ENCODE peak calls at places on chromosomes 16 and 17, in eight cellular contexts. T, C, S, F, H, M, E and U are unnamed samples.

GRCh38 chr17:29620271-29620670 is 2.4 kb downstream of the CORO6 start:
- DNase-seq in S (peak), T (no peak), E (no peak), M (peak), H (no peak), F (no peak), C (peak), U (peak)

GRCh38 chr17:35809855-35810461 is 674 bp downstream of the TAF15 start:
- DNase-seq in C (no peak), H (no peak), M (no peak), T (no peak), S (no peak), E (no peak), F (no peak), U (peak)

GRCh38 chr17:35889818-35890773 is 9.9 kb upstream of the CCL5 start:
- DNase-seq in E (no peak), M (no peak), F (no peak), C (peak), T (peak), H (no peak), S (no peak), U (peak)

GRCh38 chr17:29572691-29573557 is 4.4 kb downstream of the TP53I13 start:
- DNase-seq in H (peak), E (no peak), F (no peak), T (peak), S (peak), C (peak), M (no peak), U (no peak)

GRCh38 chr17:179721-180379 is 1.6 kb downstream of the DOC2B start:
- DNase-seq in C (no peak), M (no peak), H (no peak), F (no peak), S (peak), E (no peak), T (no peak), U (no peak)

GRCh38 chr16:17612336-17612735 is 141.6 kb upstream of the XYLT1 start:
- DNase-seq in E (no peak), M (no peak), F (no peak), S (no peak), H (no peak), C (no peak), T (no peak), U (no peak)

GRCh38 chr16:24347556-24347955 is 91.4 kb downstream of the CACNG3 start:
- DNase-seq in H (no peak), S (no peak), M (no peak), T (no peak), C (no peak), F (no peak), E (no peak), U (no peak)

GRCh38 chr16:70610273-70611223 is 35.8 kb upstream of the IL34 start:
- DNase-seq in T (peak), M (no peak), E (no peak), S (no peak), F (no peak), C (no peak), H (no peak), U (no peak)

GRCh38 chr16:20538181-20538580 is 38.0 kb downstream of the ACSM2B start:
- DNase-seq in F (no peak), S (no peak), E (no peak), T (no peak), C (no peak), H (no peak), M (no peak), U (no peak)

GRCh38 chr16:28610595-28611270 is 889 bp upstream of the SULT1A1 start:
- DNase-seq in H (no peak), T (no peak), C (no peak), M (no peak), S (no peak), E (no peak), F (no peak), U (no peak)

GRCh38 chr16:51153275-51153991 is 2.4 kb upstream of the SALL1 start:
- DNase-seq in H (no peak), F (no peak), E (no peak), M (no peak), S (peak), C (no peak), T (no peak), U (no peak)

GRCh38 chr16:88561485-88562369 is 8.5 kb upstream of the ZC3H18 start:
- DNase-seq in F (peak), S (peak), E (no peak), T (peak), H (peak), M (peak), C (peak), U (peak)

GRCh38 chr17:80028030-80028429 is 7.6 kb downstream of the TBC1D16 start:
- DNase-seq in M (no peak), C (no peak), S (no peak), F (no peak), T (no peak), E (no peak), H (no peak), U (no peak)

GRCh38 chr16:47713225-47713595 is 252.1 kb downstream of the PHKB start:
- DNase-seq in H (peak), M (peak), S (no peak), T (no peak), F (no peak), E (no peak), C (peak), U (no peak)

GRCh38 chr17:31095239-31096105 is 695 bp downstream of the NF1 start:
- DNase-seq in S (peak), T (peak), E (no peak), M (peak), F (no peak), H (peak), C (peak), U (peak)

GRCh38 chr17:74222399-74222798 is 9.0 kb downstream of the TTYH2 start:
- DNase-seq in E (no peak), S (no peak), T (no peak), C (no peak), F (no peak), M (no peak), H (no peak), U (no peak)

GRCh38 chr16:82470506-82471196 is 156.1 kb upstream of the CDH13 start:
- DNase-seq in S (no peak), H (no peak), M (no peak), C (no peak), T (no peak), E (no peak), F (peak), U (peak)

GRCh38 chr17:6640536-6641373 is at the start of the genes KIAA0753 and TXNDC17:
- DNase-seq in T (peak), C (peak), S (peak), F (peak), M (peak), E (peak), H (peak), U (peak)